ENCODE peak calls at places on chromosomes 5 and 9, in nine cellular contexts. J is PC-3; T is activated CD4-positive, alpha-beta T cell treated with anti-CD3 and anti-CD28 coated beads, Interleukin-2, amount 50 U/mL, for 1 hour; L is cardiac muscle cell; G is T-helper 17 cell; W is GM13977; V is stomach; D is HTR-8/SVneo; S is GM19239. F is an unnamed sample.

GRCh38 chr5:53023969-53024368 is 34.8 kb downstream of the ITGA2 start:
- DNase-seq in J (peak; percentile 70), T (no peak), L (no peak), G (no peak), W (peak; percentile 25), V (no peak), D (no peak), S (no peak), F (peak; percentile 18)

GRCh38 chr9:113520109-113520642 is 56.6 kb downstream of the RGS3 start:
- DNase-seq in J (peak; percentile 24), T (peak; percentile 48), L (no peak), G (peak; percentile 68), W (peak; percentile 53), V (no peak), D (no peak), S (no peak), F (peak; percentile 69)

GRCh38 chr5:151663617-151664322 is 22.9 kb downstream of the SPARC start:
- DNase-seq in J (peak; percentile 38), T (no peak), L (no peak), G (no peak), W (no peak), V (no peak), D (no peak), S (no peak), F (no peak)

GRCh38 chr5:143714629-143715028 is 97.3 kb upstream of the HMHB1 start:
- DNase-seq in J (peak; percentile 60), T (no peak), L (no peak), G (no peak), W (peak; percentile 13), V (no peak), D (no peak), S (no peak), F (peak; percentile 8)

GRCh38 chr9:129203556-129203909 is 25.5 kb upstream of the IER5L start:
- DNase-seq in J (no peak), T (no peak), L (no peak), G (no peak), W (no peak), V (no peak), D (no peak), S (no peak), F (no peak)

GRCh38 chr9:22446589-22446949 is at the start of gene DMRTA1:
- DNase-seq in J (peak; percentile 82), T (no peak), L (peak; percentile 93), G (no peak), W (peak; percentile 34), V (peak; percentile 87), D (peak; percentile 60), S (no peak), F (peak; percentile 28)

GRCh38 chr9:34437006-34437925 is 21.1 kb downstream of the FAM219A start:
- DNase-seq in J (peak; percentile 79), T (peak; percentile 54), L (peak; percentile 81), G (peak; percentile 32), W (peak; percentile 81), V (peak; percentile 70), D (no peak), S (peak; percentile 52), F (peak; percentile 80)

GRCh38 chr9:95074632-95075269 is 242.8 kb downstream of the FANCC start:
- DNase-seq in J (no peak), T (no peak), L (no peak), G (no peak), W (no peak), V (peak; percentile 28), D (no peak), S (no peak), F (no peak)

GRCh38 chr9:4048441-4048840 is 251.4 kb downstream of the GLIS3 start:
- DNase-seq in J (peak; percentile 56), T (no peak), L (no peak), G (no peak), W (no peak), V (no peak), D (peak; percentile 33), S (no peak), F (no peak)

GRCh38 chr9:94212091-94212490 is 47.0 kb upstream of the ZNF169 start:
- DNase-seq in J (no peak), T (no peak), L (no peak), G (no peak), W (no peak), V (no peak), D (no peak), S (no peak), F (no peak)

GRCh38 chr9:80994892-80995291 is 694.5 kb downstream of the TLE1 start:
- DNase-seq in J (peak; percentile 52), T (no peak), L (no peak), G (no peak), W (no peak), V (no peak), D (no peak), S (no peak), F (no peak)

GRCh38 chr5:36945687-36946086 is 69.1 kb downstream of the NIPBL start:
- DNase-seq in J (no peak), T (no peak), L (peak; percentile 15), G (no peak), W (no peak), V (no peak), D (no peak), S (no peak), F (no peak)

GRCh38 chr5:96986450-96986849 is 50.6 kb downstream of the LNPEP start:
- DNase-seq in J (no peak), T (no peak), L (no peak), G (no peak), W (no peak), V (no peak), D (no peak), S (no peak), F (no peak)

GRCh38 chr9:134456740-134457315 is 130.6 kb downstream of the RXRA start:
- DNase-seq in J (no peak), T (no peak), L (no peak), G (no peak), W (no peak), V (no peak), D (no peak), S (no peak), F (no peak)

GRCh38 chr5:63164838-63165237 is 586.2 kb downstream of the LRRC70 start:
- DNase-seq in J (no peak), T (no peak), L (no peak), G (no peak), W (no peak), V (no peak), D (no peak), S (no peak), F (no peak)

GRCh38 chr5:107284822-107285510 is 385.8 kb downstream of the EFNA5 start:
- DNase-seq in J (peak; percentile 85), T (no peak), L (no peak), G (no peak), W (no peak), V (no peak), D (no peak), S (no peak), F (no peak)

GRCh38 chr5:139903805-139904565 is 108.4 kb downstream of the PSD2 start:
- DNase-seq in J (no peak), T (no peak), L (peak; percentile 85), G (no peak), W (peak; percentile 76), V (no peak), D (no peak), S (peak; percentile 24), F (peak; percentile 66)

GRCh38 chr5:170491479-170491878 is 12.3 kb upstream of the KCNIP1 start:
- DNase-seq in J (peak; percentile 79), T (no peak), L (no peak), G (no peak), W (no peak), V (no peak), D (peak; percentile 80), S (no peak), F (no peak)

GRCh38 chr9:83280790-83281189 is 217.8 kb upstream of the RASEF start:
- DNase-seq in J (no peak), T (no peak), L (no peak), G (no peak), W (no peak), V (no peak), D (no peak), S (no peak), F (no peak)

GRCh38 chr5:75009559-75010230 is 42.7 kb downstream of the GCNT4 start:
- DNase-seq in J (no peak), T (no peak), L (no peak), G (no peak), W (no peak), V (no peak), D (no peak), S (no peak), F (no peak)

GRCh38 chr5:56827043-56827442 is 11.7 kb downstream of the MAP3K1 start:
- DNase-seq in J (no peak), T (no peak), L (no peak), G (no peak), W (no peak), V (no peak), D (no peak), S (no peak), F (no peak)

GRCh38 chr9:117265253-117265652 is 149.6 kb downstream of the ASTN2 start:
- DNase-seq in J (no peak), T (no peak), L (no peak), G (no peak), W (no peak), V (no peak), D (no peak), S (no peak), F (no peak)

F was measured in GM20000.